ENCODE peak calls at places on chromosomes 6 and 20, in ten cellular contexts. P, Q, L, N, F, J, E, Z, Y and G are unnamed samples. For H3K9me3, the result is how much of the 10 kb centered on the place peaks cover.

GRCh38 chr6:111692327-111693164 is 86.9 kb upstream of the TRAF3IP2 start:
- DNase-seq in P (peak), Q (no peak), L (no peak), N (no peak), F (no peak), J (peak), E (no peak), Z (no peak), Y (no peak), G (no peak)

GRCh38 chr6:72939029-72939428 is 286.3 kb downstream of the KHDC1L start:
- DNase-seq in P (no peak), Q (no peak), L (no peak), N (no peak), F (no peak), J (no peak), E (no peak), Z (no peak), Y (no peak), G (no peak)

GRCh38 chr6:68252632-68253031 is 382.4 kb upstream of the ADGRB3 start:
- DNase-seq in P (no peak), Q (no peak), L (no peak), N (no peak), F (no peak), J (no peak), E (no peak), Z (no peak), Y (no peak), G (no peak)

GRCh38 chr6:6678811-6679210 is 90.3 kb downstream of the LY86 start:
- DNase-seq in P (peak), Q (no peak), L (no peak), N (no peak), F (no peak), J (no peak), E (no peak), Z (no peak), Y (no peak), G (no peak)

GRCh38 chr6:147459772-147460171 is 48.7 kb upstream of the SAMD5 start:
- DNase-seq in P (no peak), Q (no peak), L (no peak), N (no peak), F (no peak), J (no peak), E (no peak), Z (no peak), Y (no peak), G (no peak)

GRCh38 chr20:21182832-21183563 is 57.1 kb downstream of the KIZ start:
- DNase-seq in P (peak), Q (no peak), L (no peak), N (no peak), F (no peak), J (no peak), E (no peak), Z (no peak), Y (no peak), G (no peak)

GRCh38 chr6:98927534-98927933 is 20.2 kb downstream of the FBXL4 start:
- DNase-seq in P (no peak), Q (no peak), L (no peak), N (no peak), F (no peak), J (no peak), E (no peak), Z (no peak), Y (no peak), G (no peak)

GRCh38 chr6:6736753-6737654 is 148.5 kb downstream of the LY86 start:
- DNase-seq in P (peak), Q (no peak), L (no peak), N (no peak), F (no peak), J (peak), E (no peak), Z (peak), Y (peak), G (no peak)

GRCh38 chr6:146546440-146546839 is 2.8 kb downstream of the RAB32 start:
- DNase-seq in P (no peak), Q (peak), L (no peak), N (no peak), F (peak), J (no peak), E (no peak), Z (no peak), Y (no peak), G (no peak)

GRCh38 chr6:161835426-161836029 is 561.7 kb upstream of the AGPAT4 start:
- DNase-seq in P (no peak), Q (no peak), L (no peak), N (no peak), F (no peak), J (no peak), E (no peak), Z (no peak), Y (no peak), G (no peak)

GRCh38 chr6:158220786-158221442 is 52.8 kb downstream of the GTF2H5 start:
- DNase-seq in P (peak), Q (peak), L (peak), N (peak), F (peak), J (peak), E (peak), Z (peak), Y (peak), G (peak)

GRCh38 chr6:20203561-20204528 is 8.4 kb downstream of the MBOAT1 start:
- DNase-seq in P (no peak), Q (no peak), L (no peak), N (no peak), F (no peak), J (no peak), E (no peak), Z (no peak), Y (no peak), G (no peak)

GRCh38 chr6:25027221-25027916 is 91.6 kb upstream of the RIPOR2 start:
- DNase-seq in P (peak), Q (no peak), L (peak), N (peak), F (no peak), J (no peak), E (peak), Z (peak), Y (peak), G (peak)

GRCh38 chr6:159756508-159756907 is 5.3 kb upstream of the ACAT2 start:
- DNase-seq in P (no peak), Q (no peak), L (no peak), N (no peak), F (no peak), J (no peak), E (no peak), Z (no peak), Y (no peak), G (no peak)

GRCh38 chr6:27448456-27448855 is 24.4 kb downstream of the ZNF184 start:
- DNase-seq in P (no peak), Q (no peak), L (no peak), N (no peak), F (no peak), J (no peak), E (no peak), Z (no peak), Y (no peak), G (no peak)
- H3K9me3 ChIP-seq in P (under half), Q (under half), L (under half), N (under half), F (under half), J (under half), E (under half), Z (half or more), Y (half or more), G (under half)

DNA sequence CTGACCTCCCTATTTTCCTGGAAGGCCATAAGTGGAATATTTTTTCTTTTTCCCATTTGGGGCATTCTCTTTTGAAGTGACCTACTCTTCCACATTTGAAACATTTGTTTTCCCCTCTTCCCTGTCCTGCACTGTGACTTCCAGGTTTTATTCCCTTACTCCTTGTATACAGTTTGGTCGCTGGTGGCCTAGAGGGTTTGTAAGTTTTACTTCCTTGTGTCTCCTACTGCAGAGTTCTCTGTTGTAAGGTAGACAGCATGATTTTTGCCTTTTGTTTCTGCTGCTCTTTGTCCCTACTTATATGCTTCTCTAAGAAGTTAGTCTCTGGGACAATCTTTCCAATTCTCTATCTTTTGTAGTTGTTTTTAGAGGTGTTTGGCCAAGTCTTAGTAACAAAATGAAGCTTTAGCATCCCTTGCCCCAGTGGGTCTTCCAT is 7.4 kb upstream of the ZNFX1 start:
- DNase-seq in P (no peak), Q (no peak), L (no peak), N (no peak), F (no peak), J (no peak), E (no peak), Z (no peak), Y (no peak), G (no peak)
- H3K9me3 ChIP-seq in P (under half), Q (half or more), L (under half), N (half or more), F (under half), J (under half), E (half or more), Z (under half), Y (under half), G (half or more)

GRCh38 chr6:318265-318890 is 26.1 kb downstream of the DUSP22 start:
- DNase-seq in P (no peak), Q (no peak), L (no peak), N (no peak), F (no peak), J (no peak), E (no peak), Z (no peak), Y (peak), G (no peak)
- H3K9me3 ChIP-seq in P (under half), Q (under half), L (under half), N (under half), F (under half), J (under half), E (under half), Z (half or more), Y (under half), G (under half)

GRCh38 chr6:167980911-167981310 is 16.6 kb upstream of the KIF25 start:
- DNase-seq in P (no peak), Q (no peak), L (no peak), N (no peak), F (no peak), J (no peak), E (no peak), Z (no peak), Y (no peak), G (no peak)
- H3K9me3 ChIP-seq in P (under half), Q (under half), L (under half), N (under half), F (under half), J (under half), E (under half), Z (under half), Y (under half), G (under half)

GRCh38 chr6:76382201-76382600 is 309.7 kb upstream of the IMPG1 start:
- DNase-seq in P (no peak), Q (no peak), L (no peak), N (no peak), F (no peak), J (no peak), E (no peak), Z (no peak), Y (peak), G (no peak)
- H3K9me3 ChIP-seq in P (under half), Q (under half), L (under half), N (under half), F (under half), J (under half), E (under half), Z (under half), Y (under half), G (under half)

DNA sequence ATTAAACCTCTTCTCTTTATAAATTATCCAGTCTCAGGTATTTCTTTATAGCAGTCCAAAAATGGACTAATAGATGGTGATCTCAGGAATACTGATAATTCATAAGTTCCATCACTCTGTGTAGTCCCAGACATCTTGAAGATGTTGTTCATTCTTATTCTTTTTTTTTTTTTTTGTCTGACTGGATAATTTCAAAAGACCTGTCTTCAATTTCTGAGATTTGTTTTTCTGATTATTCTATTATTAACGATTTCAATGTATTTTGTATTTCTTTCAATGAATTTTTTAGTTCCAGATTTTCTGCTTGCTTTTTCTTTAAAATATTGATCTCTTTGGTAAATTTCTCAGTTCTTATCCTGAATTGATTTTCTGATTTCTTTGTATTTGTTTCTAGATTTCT is 29.7 kb upstream of the ZNF337 start:
- DNase-seq in P (no peak), Q (no peak), L (no peak), N (no peak), F (no peak), J (no peak), E (no peak), Z (no peak), Y (no peak), G (no peak)
- H3K9me3 ChIP-seq in P (under half), Q (under half), L (under half), N (under half), F (under half), J (under half), E (under half), Z (under half), Y (under half), G (under half)

DNA sequence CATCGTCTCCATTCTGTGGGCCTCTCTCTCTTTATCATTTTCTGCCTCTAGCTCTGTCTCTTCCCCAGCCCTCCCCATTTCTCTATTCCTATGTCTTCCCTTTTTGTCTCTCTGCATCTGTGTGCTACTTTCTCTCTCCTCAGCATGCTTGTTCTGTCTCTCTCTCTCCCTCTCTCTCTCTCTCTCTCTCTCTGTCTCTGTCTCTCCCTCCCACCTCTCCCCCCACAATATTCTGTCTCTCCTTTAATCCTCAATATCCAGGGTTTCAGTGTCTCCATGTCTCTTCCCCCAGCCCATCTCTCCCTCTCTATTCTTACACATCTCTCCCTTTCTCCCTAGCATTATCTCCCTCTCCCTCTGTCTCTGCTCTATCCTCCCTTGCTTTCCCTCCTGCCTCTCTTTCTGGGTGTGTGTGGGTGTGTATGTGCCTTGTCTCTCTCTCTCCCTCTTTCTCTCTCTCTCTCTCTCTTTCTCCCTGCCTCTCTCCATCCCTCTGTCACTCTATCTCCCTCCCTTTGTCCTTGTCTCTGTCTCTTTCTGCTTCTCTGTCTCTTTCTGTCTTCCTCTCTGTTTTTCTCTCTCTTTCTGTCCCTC is 76.9 kb upstream of the SIRPA start:
- DNase-seq in P (no peak), Q (no peak), L (no peak), N (no peak), F (no peak), J (no peak), E (no peak), Z (no peak), Y (no peak), G (no peak)
- H3K9me3 ChIP-seq in P (under half), Q (under half), L (under half), N (under half), F (under half), J (under half), E (under half), Z (under half), Y (under half), G (under half)